ENCODE peak calls at places on chromosomes 7 and 10, in seven cellular contexts. R is epithelial cell of esophagus; M is heart left ventricle; P is GM04504; L is activated naive CD4-positive, alpha-beta T cell treated with anti-CD3 and anti-CD28 coated beads, Interleukin-2, amount 50 U/mL, for 16 hours; V is chondrocyte; B is stimulated activated CD8-positive, alpha-beta memory T cell treated with anti-CD3 and anti-CD28 coated beads, Interleukin-7, amount 100 ng/mL, for 4 hours. F is an unnamed sample.

GRCh38 chr10:46541017-46541661 is 15.3 kb downstream of the GPRIN2 start:
- DNase-seq in R (no peak), M (peak), P (no peak), L (peak), V (peak), B (no peak), F (no peak)

GRCh38 chr10:86374664-86375063 is 8.1 kb upstream of the GRID1 start:
- DNase-seq in R (no peak), M (no peak), P (no peak), L (no peak), V (no peak), B (no peak), F (no peak)

GRCh38 chr10:112471878-112472487 is 25.0 kb downstream of the VTI1A start:
- DNase-seq in R (peak), M (no peak), P (no peak), L (no peak), V (no peak), B (no peak), F (peak)

GRCh38 chr10:61643316-61643751 is 19.4 kb upstream of the CABCOCO1 start:
- DNase-seq in R (peak), M (no peak), P (peak), L (no peak), V (no peak), B (no peak), F (no peak)

GRCh38 chr10:102300289-102300843 is 55.0 kb downstream of the GBF1 start:
- DNase-seq in R (no peak), M (no peak), P (no peak), L (no peak), V (no peak), B (no peak), F (no peak)

GRCh38 chr10:70271996-70272924 is 11.5 kb downstream of the NPFFR1 start:
- DNase-seq in R (no peak), M (no peak), P (no peak), L (no peak), V (no peak), B (no peak), F (no peak)

GRCh38 chr7:127690337-127690736 is 38.3 kb downstream of the SND1 start:
- DNase-seq in R (no peak), M (no peak), P (no peak), L (no peak), V (no peak), B (no peak), F (no peak)

GRCh38 chr7:92680458-92680857 is 90.3 kb upstream of the FAM133B start:
- DNase-seq in R (no peak), M (no peak), P (no peak), L (no peak), V (no peak), B (no peak), F (no peak)

GRCh38 chr7:16774986-16775385 is 21.4 kb downstream of the TSPAN13 start:
- DNase-seq in R (peak), M (no peak), P (no peak), L (no peak), V (no peak), B (no peak), F (no peak)

GRCh38 chr7:49852619-49853462 is 79.4 kb downstream of the VWC2 start:
- DNase-seq in R (peak), M (no peak), P (peak), L (no peak), V (no peak), B (no peak), F (peak)

GRCh38 chr10:28403090-28403489 is 100.2 kb upstream of the MPP7 start:
- DNase-seq in R (no peak), M (no peak), P (no peak), L (no peak), V (no peak), B (no peak), F (no peak)

GRCh38 chr10:14757394-14757793 is 17.3 kb downstream of the FAM107B start:
- DNase-seq in R (no peak), M (no peak), P (no peak), L (no peak), V (no peak), B (no peak), F (no peak)

GRCh38 chr10:108204528-108205313 is 1040.2 kb upstream of the SORCS1 start:
- DNase-seq in R (peak), M (no peak), P (no peak), L (no peak), V (no peak), B (no peak), F (no peak)

GRCh38 chr7:13538669-13539068 is 450.8 kb downstream of the ETV1 start:
- DNase-seq in R (peak), M (no peak), P (no peak), L (no peak), V (no peak), B (no peak), F (no peak)

GRCh38 chr10:26217396-26218105 is 977 bp downstream of the GAD2 start:
- DNase-seq in R (no peak), M (no peak), P (no peak), L (no peak), V (no peak), B (no peak), F (no peak)

GRCh38 chr7:92732451-92733036 is 103.8 kb downstream of the CDK6 start:
- DNase-seq in R (no peak), M (no peak), P (no peak), L (no peak), V (no peak), B (no peak), F (no peak)

GRCh38 chr7:87231243-87231642 is 11.7 kb upstream of the TMEM243 start:
- DNase-seq in R (no peak), M (peak), P (no peak), L (no peak), V (no peak), B (no peak), F (peak)

GRCh38 chr10:11528286-11528685 is 83.2 kb downstream of the USP6NL start:
- DNase-seq in R (no peak), M (no peak), P (no peak), L (no peak), V (no peak), B (no peak), F (no peak)

GRCh38 chr7:44216019-44216418 is 15.2 kb downstream of the YKT6 start:
- DNase-seq in R (no peak), M (no peak), P (no peak), L (no peak), V (no peak), B (no peak), F (peak)

GRCh38 chr7:82729172-82730030 is 285.8 kb upstream of the CACNA2D1 start:
- DNase-seq in R (peak), M (no peak), P (no peak), L (no peak), V (no peak), B (no peak), F (no peak)

GRCh38 chr10:127364034-127364433 is 167.6 kb upstream of the INSYN2A start:
- DNase-seq in R (no peak), M (no peak), P (no peak), L (no peak), V (no peak), B (no peak), F (no peak)

GRCh38 chr7:42868456-42868855 is 43.4 kb downstream of the C7orf25 start:
- DNase-seq in R (no peak), M (no peak), P (no peak), L (no peak), V (no peak), B (no peak), F (no peak)

GRCh38 chr7:71504697-71505441 is 372.9 kb downstream of the GALNT17 start:
- DNase-seq in R (no peak), M (no peak), P (no peak), L (no peak), V (no peak), B (no peak), F (no peak)

GRCh38 chr10:32139223-32140073 is 83.2 kb upstream of the KIF5B start:
- DNase-seq in R (peak), M (peak), P (peak), L (no peak), V (no peak), B (no peak), F (no peak)

GRCh38 chr10:111498560-111498959 is 421.7 kb downstream of the ADRA2A start:
- DNase-seq in R (no peak), M (no peak), P (no peak), L (no peak), V (no peak), B (no peak), F (no peak)

F was measured in cerebellum.